ENCODE peak calls at places on chromosomes 5 and 9, in seven cellular contexts. One of them, this sample, is unnamed. For H3K27me3, the result is how much of the 10 kb centered on the place peaks cover.

GRCh38 chr9:108911820-108912219 is 22.1 kb downstream of the ELP1 start:
- DNase-seq in prostate gland: no peak
- DNase-seq in ascending aorta: no peak
- DNase-seq in neuronal stem cell: no peak
- DNase-seq in neural progenitor cell: no peak
- DNase-seq in pancreas: no peak
- DNase-seq in BJ: no peak
- DNase-seq in this sample: no peak

GRCh38 chr5:115601709-115602584 is at the start of gene TICAM2:
- DNase-seq in BJ: no peak
- DNase-seq in prostate gland: peak
- DNase-seq in neuronal stem cell: peak
- DNase-seq in pancreas: peak
- DNase-seq in ascending aorta: peak
- DNase-seq in neural progenitor cell: peak
- DNase-seq in this sample: peak

GRCh38 chr9:113973963-113974413 is 97.9 kb downstream of the ZNF618 start:
- DNase-seq in pancreas: no peak
- DNase-seq in ascending aorta: no peak
- DNase-seq in neural progenitor cell: no peak
- DNase-seq in neuronal stem cell: no peak
- DNase-seq in BJ: no peak
- DNase-seq in prostate gland: no peak
- DNase-seq in this sample: no peak

GRCh38 chr9:125360621-125361020 is 99.0 kb downstream of the GAPVD1 start:
- DNase-seq in prostate gland: no peak
- DNase-seq in BJ: no peak
- DNase-seq in ascending aorta: no peak
- DNase-seq in neuronal stem cell: no peak
- DNase-seq in neural progenitor cell: no peak
- DNase-seq in pancreas: no peak
- DNase-seq in this sample: no peak

GRCh38 chr9:136526625-136527066 is 19.2 kb downstream of the NOTCH1 start:
- DNase-seq in prostate gland: no peak
- DNase-seq in neuronal stem cell: no peak
- DNase-seq in BJ: no peak
- DNase-seq in pancreas: no peak
- DNase-seq in ascending aorta: no peak
- DNase-seq in neural progenitor cell: peak
- DNase-seq in this sample: no peak

GRCh38 chr5:13567819-13568218 is 376.7 kb downstream of the DNAH5 start:
- DNase-seq in BJ: peak
- DNase-seq in pancreas: no peak
- DNase-seq in ascending aorta: no peak
- DNase-seq in neuronal stem cell: no peak
- DNase-seq in neural progenitor cell: no peak
- DNase-seq in prostate gland: no peak
- DNase-seq in this sample: no peak

GRCh38 chr5:38616061-38616460 is 59.6 kb upstream of the LIFR start:
- DNase-seq in prostate gland: no peak
- DNase-seq in neural progenitor cell: no peak
- DNase-seq in neuronal stem cell: no peak
- DNase-seq in ascending aorta: no peak
- DNase-seq in BJ: peak
- DNase-seq in pancreas: no peak
- DNase-seq in this sample: no peak

GRCh38 chr9:94805585-94805984 is 79.1 kb downstream of the AOPEP start:
- DNase-seq in prostate gland: peak
- DNase-seq in pancreas: no peak
- DNase-seq in neuronal stem cell: no peak
- DNase-seq in neural progenitor cell: no peak
- DNase-seq in ascending aorta: peak
- DNase-seq in BJ: peak
- DNase-seq in this sample: no peak

GRCh38 chr9:71921190-71921814 is 9.9 kb downstream of the C9orf85 start:
- DNase-seq in neuronal stem cell: no peak
- DNase-seq in prostate gland: no peak
- DNase-seq in ascending aorta: no peak
- DNase-seq in neural progenitor cell: no peak
- DNase-seq in BJ: no peak
- DNase-seq in pancreas: no peak
- DNase-seq in this sample: no peak

GRCh38 chr9:79694208-79694607 is 122.4 kb downstream of the TLE4 start:
- DNase-seq in neuronal stem cell: no peak
- DNase-seq in BJ: no peak
- DNase-seq in ascending aorta: no peak
- DNase-seq in pancreas: no peak
- DNase-seq in prostate gland: peak
- DNase-seq in neural progenitor cell: no peak
- DNase-seq in this sample: no peak

GRCh38 chr9:21096172-21096900 is 18.6 kb upstream of the IFNB1 start:
- DNase-seq in pancreas: no peak
- DNase-seq in ascending aorta: no peak
- DNase-seq in neural progenitor cell: no peak
- DNase-seq in neuronal stem cell: no peak
- DNase-seq in BJ: peak
- DNase-seq in prostate gland: no peak
- DNase-seq in this sample: no peak

GRCh38 chr5:148864113-148864841 is 37.9 kb downstream of the ADRB2 start:
- DNase-seq in BJ: no peak
- DNase-seq in neural progenitor cell: no peak
- DNase-seq in pancreas: no peak
- DNase-seq in ascending aorta: no peak
- DNase-seq in neuronal stem cell: no peak
- DNase-seq in prostate gland: no peak
- DNase-seq in this sample: no peak

GRCh38 chr5:14687023-14687665 is 22.6 kb downstream of the OTULIN start:
- DNase-seq in BJ: peak
- DNase-seq in prostate gland: no peak
- DNase-seq in pancreas: no peak
- DNase-seq in neuronal stem cell: no peak
- DNase-seq in ascending aorta: no peak
- DNase-seq in neural progenitor cell: no peak
- DNase-seq in this sample: no peak

GRCh38 chr9:131028931-131029573 is 20.1 kb downstream of the LAMC3 start:
- DNase-seq in BJ: no peak
- DNase-seq in neural progenitor cell: no peak
- DNase-seq in pancreas: no peak
- DNase-seq in neuronal stem cell: no peak
- DNase-seq in prostate gland: no peak
- DNase-seq in ascending aorta: no peak
- DNase-seq in this sample: no peak

GRCh38 chr9:2461886-2462285 is 159.7 kb upstream of the VLDLR start:
- DNase-seq in neural progenitor cell: no peak
- DNase-seq in pancreas: no peak
- DNase-seq in neuronal stem cell: no peak
- DNase-seq in prostate gland: no peak
- DNase-seq in BJ: no peak
- DNase-seq in ascending aorta: no peak
- DNase-seq in this sample: no peak

GRCh38 chr5:157303667-157304327 is 37.9 kb downstream of the CYFIP2 start:
- DNase-seq in neural progenitor cell: peak
- DNase-seq in pancreas: no peak
- DNase-seq in prostate gland: no peak
- DNase-seq in neuronal stem cell: no peak
- DNase-seq in BJ: no peak
- DNase-seq in ascending aorta: no peak
- DNase-seq in this sample: no peak

GRCh38 chr5:128673970-128674369 is 135.9 kb upstream of the FBN2 start:
- DNase-seq in BJ: no peak
- DNase-seq in neuronal stem cell: peak
- DNase-seq in neural progenitor cell: peak
- DNase-seq in pancreas: no peak
- DNase-seq in ascending aorta: no peak
- DNase-seq in prostate gland: no peak
- DNase-seq in this sample: no peak

GRCh38 chr5:122062205-122062604 is 15.9 kb downstream of the LOX start:
- DNase-seq in prostate gland: no peak
- DNase-seq in neuronal stem cell: no peak
- DNase-seq in neural progenitor cell: no peak
- DNase-seq in BJ: no peak
- DNase-seq in ascending aorta: no peak
- DNase-seq in pancreas: no peak
- DNase-seq in this sample: no peak

GRCh38 chr9:83471223-83471622 is 67.0 kb downstream of the FRMD3 start:
- DNase-seq in prostate gland: no peak
- DNase-seq in neural progenitor cell: no peak
- DNase-seq in neuronal stem cell: no peak
- DNase-seq in BJ: no peak
- DNase-seq in ascending aorta: no peak
- DNase-seq in pancreas: no peak
- DNase-seq in this sample: no peak

GRCh38 chr5:168300377-168301182 is 9.1 kb downstream of the WWC1 start:
- DNase-seq in neural progenitor cell: peak
- DNase-seq in ascending aorta: no peak
- DNase-seq in BJ: no peak
- DNase-seq in pancreas: peak
- DNase-seq in neuronal stem cell: no peak
- DNase-seq in prostate gland: no peak
- DNase-seq in this sample: no peak

GRCh38 chr9:128553695-128554094 is 1.3 kb downstream of the SPTAN1 start:
- DNase-seq in ascending aorta: no peak
- DNase-seq in pancreas: no peak
- DNase-seq in BJ: no peak
- DNase-seq in prostate gland: no peak
- DNase-seq in neuronal stem cell: no peak
- DNase-seq in neural progenitor cell: no peak
- DNase-seq in this sample: no peak

GRCh38 chr9:136342191-136343120 is 15.1 kb downstream of the GPSM1 start:
- DNase-seq in prostate gland: peak
- DNase-seq in neural progenitor cell: peak
- DNase-seq in ascending aorta: no peak
- DNase-seq in neuronal stem cell: peak
- DNase-seq in pancreas: peak
- DNase-seq in BJ: no peak
- DNase-seq in this sample: peak

GRCh38 chr9:129343697-129344375 is 165.8 kb upstream of the IER5L start:
- DNase-seq in BJ: no peak
- DNase-seq in prostate gland: no peak
- DNase-seq in pancreas: no peak
- DNase-seq in ascending aorta: no peak
- DNase-seq in neural progenitor cell: no peak
- DNase-seq in neuronal stem cell: no peak
- DNase-seq in this sample: no peak

DNA sequence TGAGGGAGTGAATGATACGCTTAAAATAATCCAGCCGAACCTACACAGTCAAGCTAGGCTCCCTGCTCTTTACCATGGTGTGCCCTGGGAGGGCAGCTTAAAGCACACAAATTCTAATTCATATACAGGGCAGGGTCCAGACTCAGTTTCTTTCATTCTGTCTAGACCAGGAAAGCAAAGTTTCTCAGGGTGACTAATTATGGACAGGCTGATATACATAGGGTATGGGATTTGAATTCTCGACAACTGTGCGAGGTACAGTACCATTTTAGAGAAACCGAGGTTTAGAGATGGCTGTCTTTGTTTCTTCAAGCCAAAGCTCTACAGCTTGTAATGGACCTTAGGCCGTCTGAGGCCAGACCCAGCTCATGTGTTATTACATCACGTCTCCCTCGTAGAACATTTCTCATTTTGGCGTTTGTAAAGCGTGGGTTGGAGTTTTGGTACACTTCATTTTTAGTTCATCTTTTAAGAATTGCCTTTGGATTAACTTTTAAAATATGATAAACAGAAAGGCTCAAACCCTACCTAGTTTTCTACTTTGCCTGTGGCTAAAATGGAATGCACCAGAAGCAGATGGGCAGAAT is 2.8 kb downstream of the PTGER4 start:
- DNase-seq in neuronal stem cell: no peak
- DNase-seq in prostate gland: no peak
- DNase-seq in ascending aorta: no peak
- DNase-seq in neural progenitor cell: no peak
- DNase-seq in BJ: no peak
- DNase-seq in pancreas: no peak
- DNase-seq in this sample: no peak
- H3K4me3 ChIP-seq in neuronal stem cell: no peak
- H3K4me3 ChIP-seq in prostate gland: peak
- H3K4me3 ChIP-seq in ascending aorta: peak
- H3K4me3 ChIP-seq in neural progenitor cell: no peak
- H3K4me3 ChIP-seq in BJ: no peak
- H3K4me3 ChIP-seq in pancreas: peak
- H3K4me3 ChIP-seq in this sample: no peak

GRCh38 chr5:6707852-6708251 is 5.4 kb upstream of the TENT4A start:
- DNase-seq in prostate gland: no peak
- DNase-seq in ascending aorta: no peak
- DNase-seq in neural progenitor cell: no peak
- DNase-seq in BJ: no peak
- DNase-seq in pancreas: no peak
- DNase-seq in neuronal stem cell: no peak
- DNase-seq in this sample: no peak
- H3K27me3 ChIP-seq in prostate gland: under half
- H3K27me3 ChIP-seq in ascending aorta: under half
- H3K27me3 ChIP-seq in neural progenitor cell: under half
- H3K27me3 ChIP-seq in BJ: under half
- H3K27me3 ChIP-seq in pancreas: under half
- H3K27me3 ChIP-seq in neuronal stem cell: under half
- H3K27me3 ChIP-seq in this sample: under half

DNA sequence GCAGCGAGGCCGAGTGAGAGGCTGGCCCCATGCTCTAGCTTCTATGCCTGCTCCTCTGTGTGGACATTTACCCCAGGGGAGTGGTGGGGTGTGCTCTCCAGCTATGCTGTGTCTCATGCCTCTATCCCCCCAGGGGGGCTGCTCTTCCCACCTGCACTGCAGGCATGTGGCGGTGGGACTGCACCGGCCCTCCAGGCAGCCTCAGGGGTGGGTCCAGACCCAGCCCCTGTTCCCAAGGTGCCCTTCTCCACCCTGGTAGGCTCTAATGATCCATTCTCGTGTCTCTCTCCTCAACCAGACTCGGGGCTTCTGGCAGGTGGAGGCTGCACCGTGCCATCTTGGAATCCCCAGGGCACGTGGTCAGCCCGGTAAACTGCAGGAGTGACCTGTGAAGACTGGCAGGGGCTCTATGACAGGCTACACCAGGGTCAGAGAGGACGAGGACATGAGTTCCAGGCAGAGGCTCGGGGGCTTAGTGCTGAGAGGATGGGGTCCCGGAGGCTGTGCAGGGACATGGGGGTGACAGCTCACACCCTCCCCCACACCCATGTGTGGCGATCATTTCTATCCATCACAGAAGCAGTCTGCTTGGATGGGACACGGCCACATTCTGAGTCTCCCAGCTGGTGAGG is 22.7 kb upstream of the COL5A1 start:
- DNase-seq in prostate gland: no peak
- DNase-seq in BJ: no peak
- DNase-seq in ascending aorta: peak
- DNase-seq in neuronal stem cell: no peak
- DNase-seq in pancreas: no peak
- DNase-seq in neural progenitor cell: no peak
- DNase-seq in this sample: peak
- H3K4me3 ChIP-seq in prostate gland: no peak
- H3K4me3 ChIP-seq in BJ: no peak
- H3K4me3 ChIP-seq in ascending aorta: no peak
- H3K4me3 ChIP-seq in neuronal stem cell: no peak
- H3K4me3 ChIP-seq in pancreas: no peak
- H3K4me3 ChIP-seq in neural progenitor cell: no peak
- H3K4me3 ChIP-seq in this sample: no peak

DNA sequence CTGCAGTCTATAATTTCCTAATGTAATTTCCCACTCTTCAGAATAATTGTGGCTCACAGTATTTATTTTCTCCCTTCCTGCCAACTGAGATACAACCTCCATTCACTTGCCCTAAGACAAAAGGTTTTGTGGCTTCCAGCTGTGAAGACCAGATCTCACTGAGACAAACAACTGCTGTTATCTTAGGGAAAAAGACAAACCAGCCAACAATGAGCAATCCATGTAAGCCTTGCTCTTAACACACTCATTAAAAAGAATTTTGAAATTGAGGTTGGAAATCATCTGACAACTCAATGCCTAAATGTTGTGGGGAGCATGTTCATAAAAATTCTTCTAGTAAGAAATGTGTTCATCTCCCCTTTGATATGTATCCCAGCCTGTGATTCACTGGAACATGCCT is 132.9 kb downstream of the ADAMTSL1 start:
- DNase-seq in prostate gland: no peak
- DNase-seq in BJ: peak
- DNase-seq in ascending aorta: no peak
- DNase-seq in neuronal stem cell: peak
- DNase-seq in pancreas: no peak
- DNase-seq in neural progenitor cell: peak
- DNase-seq in this sample: no peak
- H3K27me3 ChIP-seq in prostate gland: under half
- H3K27me3 ChIP-seq in BJ: under half
- H3K27me3 ChIP-seq in ascending aorta: under half
- H3K27me3 ChIP-seq in neuronal stem cell: under half
- H3K27me3 ChIP-seq in pancreas: under half
- H3K27me3 ChIP-seq in neural progenitor cell: under half
- H3K27me3 ChIP-seq in this sample: under half